ENCODE peak calls at places on chromosomes 6 and 20, in seven cellular contexts. One of them, this sample, is unnamed.

GRCh38 chr20:50305636-50306477 is 115.2 kb downstream of the CEBPB start:
- DNase-seq in ELF-1: no peak
- DNase-seq in psoas muscle: peak; percentile 84
- DNase-seq in MCF 10A: peak; percentile 62
- DNase-seq in ELR: peak; percentile 52
- DNase-seq in dorsolateral prefrontal cortex: no peak
- DNase-seq in activated T-cell treated with anti-CD3 and anti-CD28 coated beads, Interleukin-2, amount 50 U/mL, for 48 hours: no peak
- DNase-seq in this sample: no peak

GRCh38 chr6:79431469-79431868 is 105.8 kb downstream of the LCA5 start:
- DNase-seq in ELF-1: peak; percentile 35
- DNase-seq in psoas muscle: no peak
- DNase-seq in MCF 10A: no peak
- DNase-seq in ELR: no peak
- DNase-seq in dorsolateral prefrontal cortex: no peak
- DNase-seq in activated T-cell treated with anti-CD3 and anti-CD28 coated beads, Interleukin-2, amount 50 U/mL, for 48 hours: no peak
- DNase-seq in this sample: no peak

GRCh38 chr6:98875375-98875774 is 41.0 kb downstream of the POU3F2 start:
- DNase-seq in ELF-1: no peak
- DNase-seq in psoas muscle: no peak
- DNase-seq in MCF 10A: no peak
- DNase-seq in ELR: no peak
- DNase-seq in dorsolateral prefrontal cortex: no peak
- DNase-seq in activated T-cell treated with anti-CD3 and anti-CD28 coated beads, Interleukin-2, amount 50 U/mL, for 48 hours: no peak
- DNase-seq in this sample: peak; percentile 15

GRCh38 chr20:12173333-12173732 is 255.6 kb downstream of the BTBD3 start:
- DNase-seq in ELF-1: no peak
- DNase-seq in psoas muscle: no peak
- DNase-seq in MCF 10A: no peak
- DNase-seq in ELR: no peak
- DNase-seq in dorsolateral prefrontal cortex: no peak
- DNase-seq in activated T-cell treated with anti-CD3 and anti-CD28 coated beads, Interleukin-2, amount 50 U/mL, for 48 hours: no peak
- DNase-seq in this sample: no peak

GRCh38 chr20:37096415-37097039 is 730 bp upstream of the RBL1 start:
- DNase-seq in ELF-1: peak; percentile 8
- DNase-seq in psoas muscle: no peak
- DNase-seq in MCF 10A: no peak
- DNase-seq in ELR: no peak
- DNase-seq in dorsolateral prefrontal cortex: no peak
- DNase-seq in activated T-cell treated with anti-CD3 and anti-CD28 coated beads, Interleukin-2, amount 50 U/mL, for 48 hours: no peak
- DNase-seq in this sample: no peak

GRCh38 chr20:43191946-43192847 is 2.5 kb upstream of the PTPRT start:
- DNase-seq in ELF-1: peak; percentile 77
- DNase-seq in psoas muscle: no peak
- DNase-seq in MCF 10A: peak; percentile 12
- DNase-seq in ELR: peak; percentile 29
- DNase-seq in dorsolateral prefrontal cortex: peak; percentile 62
- DNase-seq in activated T-cell treated with anti-CD3 and anti-CD28 coated beads, Interleukin-2, amount 50 U/mL, for 48 hours: no peak
- DNase-seq in this sample: peak; percentile 26

GRCh38 chr6:129251669-129252376 is 368.9 kb downstream of the LAMA2 start:
- DNase-seq in ELF-1: peak; percentile 74
- DNase-seq in psoas muscle: peak; percentile 14
- DNase-seq in MCF 10A: peak; percentile 77
- DNase-seq in ELR: peak; percentile 75
- DNase-seq in dorsolateral prefrontal cortex: no peak
- DNase-seq in activated T-cell treated with anti-CD3 and anti-CD28 coated beads, Interleukin-2, amount 50 U/mL, for 48 hours: peak; percentile 45
- DNase-seq in this sample: no peak

GRCh38 chr6:56025785-56026184 is 150.4 kb upstream of the BMP5 start:
- DNase-seq in ELF-1: no peak
- DNase-seq in psoas muscle: no peak
- DNase-seq in MCF 10A: no peak
- DNase-seq in ELR: no peak
- DNase-seq in dorsolateral prefrontal cortex: no peak
- DNase-seq in activated T-cell treated with anti-CD3 and anti-CD28 coated beads, Interleukin-2, amount 50 U/mL, for 48 hours: no peak
- DNase-seq in this sample: no peak

This sample was measured in substantia nigra.